ENCODE peak calls at places on chromosomes 13 and 19, in ten cellular contexts. U is ascending aorta, C is AG04449, Z is HFF-Myc, E is astrocyte of the spinal cord, A is HCT116, F is nephron progenitor cell, R is fibroblast of the aortic adventitia, O is endothelial cell, I is NB4. X is an unnamed sample.
A peak's percentile ranks its signal among the peaks of the same experiment; 100 is the strongest.

GRCh38 chr13:41137951-41138350 is 5.3 kb upstream of the KBTBD6 start:
- DNase-seq in U (no peak), C (no peak), Z (no peak), E (peak; percentile 56), A (no peak), F (no peak), R (no peak), O (no peak), I (no peak), X (no peak)

GRCh38 chr19:16062789-16063188 is 13.5 kb upstream of the TPM4 start:
- DNase-seq in U (no peak), C (no peak), Z (no peak), E (no peak), A (no peak), F (peak; percentile 67), R (peak; percentile 39), O (peak; percentile 58), I (peak; percentile 74), X (peak; percentile 74)

GRCh38 chr13:25267715-25268114 is 19.6 kb downstream of the MTMR6 start:
- DNase-seq in U (no peak), C (no peak), Z (no peak), E (no peak), A (no peak), F (no peak), R (peak; percentile 24), O (no peak), I (peak; percentile 44), X (no peak)

GRCh38 chr13:25982908-25983307 is 68.9 kb downstream of the SHISA2 start:
- DNase-seq in U (no peak), C (no peak), Z (no peak), E (no peak), A (no peak), F (no peak), R (no peak), O (no peak), I (no peak), X (no peak)

GRCh38 chr13:96768524-96768923 is 225.8 kb downstream of the OXGR1 start:
- DNase-seq in U (no peak), C (no peak), Z (no peak), E (no peak), A (no peak), F (no peak), R (no peak), O (no peak), I (no peak), X (no peak)

GRCh38 chr19:19529783-19530422 is 1.2 kb downstream of the YJEFN3 start:
- DNase-seq in U (no peak), C (no peak), Z (no peak), E (no peak), A (no peak), F (no peak), R (no peak), O (no peak), I (no peak), X (no peak)

GRCh38 chr13:73201601-73202000 is 142.8 kb downstream of the KLF5 start:
- DNase-seq in U (no peak), C (no peak), Z (no peak), E (no peak), A (no peak), F (no peak), R (no peak), O (no peak), I (no peak), X (no peak)

GRCh38 chr19:2469102-2469914 is 6.6 kb upstream of the GADD45B start:
- DNase-seq in U (no peak), C (no peak), Z (no peak), E (peak; percentile 81), A (peak; percentile 80), F (no peak), R (peak; percentile 66), O (no peak), I (peak; percentile 84), X (no peak)

GRCh38 chr19:57165846-57166245 is 1.4 kb downstream of the DUXA start:
- DNase-seq in U (no peak), C (no peak), Z (no peak), E (no peak), A (no peak), F (no peak), R (no peak), O (no peak), I (no peak), X (no peak)

GRCh38 chr13:113971471-113972231 is 2.2 kb downstream of the C13orf46 start:
- DNase-seq in U (no peak), C (no peak), Z (no peak), E (no peak), A (no peak), F (no peak), R (no peak), O (no peak), I (no peak), X (no peak)

GRCh38 chr19:2695288-2695866 is 7.1 kb downstream of the GNG7 start:
- DNase-seq in U (no peak), C (no peak), Z (no peak), E (no peak), A (no peak), F (no peak), R (no peak), O (peak; percentile 11), I (no peak), X (no peak)

GRCh38 chr19:15159251-15159650 is 41.5 kb downstream of the NOTCH3 start:
- DNase-seq in U (no peak), C (no peak), Z (no peak), E (peak; percentile 26), A (no peak), F (no peak), R (no peak), O (no peak), I (peak; percentile 64), X (no peak)

GRCh38 chr19:4896372-4896771 is 6.3 kb downstream of the ARRDC5 start:
- DNase-seq in U (no peak), C (no peak), Z (no peak), E (no peak), A (no peak), F (no peak), R (peak; percentile 39), O (no peak), I (peak; percentile 57), X (no peak)

GRCh38 chr13:54845351-54845965 is 1816.8 kb downstream of the OLFM4 start:
- DNase-seq in U (no peak), C (no peak), Z (no peak), E (no peak), A (no peak), F (no peak), R (no peak), O (no peak), I (no peak), X (no peak)

GRCh38 chr19:30071871-30072270 is 129.8 kb downstream of the URI1 start:
- DNase-seq in U (no peak), C (no peak), Z (no peak), E (no peak), A (no peak), F (no peak), R (no peak), O (no peak), I (no peak), X (no peak)

GRCh38 chr13:29923554-29924481 is 73.4 kb upstream of the UBL3 start:
- DNase-seq in U (peak; percentile 81), C (peak; percentile 97), Z (peak; percentile 93), E (peak; percentile 99), A (peak; percentile 93), F (no peak), R (peak; percentile 99), O (peak; percentile 51), I (peak; percentile 68), X (peak; percentile 30)

GRCh38 chr13:107250626-107251025 is 682.7 kb upstream of the ARGLU1 start:
- DNase-seq in U (no peak), C (no peak), Z (no peak), E (no peak), A (no peak), F (no peak), R (no peak), O (no peak), I (no peak), X (no peak)

GRCh38 chr19:39470724-39471339 is 9.8 kb upstream of the TIMM50 start:
- DNase-seq in U (no peak), C (no peak), Z (no peak), E (no peak), A (no peak), F (no peak), R (no peak), O (no peak), I (no peak), X (no peak)

GRCh38 chr19:48560095-48560530 is 8.1 kb downstream of the SULT2B1 start:
- DNase-seq in U (no peak), C (no peak), Z (no peak), E (no peak), A (no peak), F (no peak), R (no peak), O (no peak), I (peak; percentile 77), X (no peak)
- TF ChIP-seq CTCF in U (no peak), C (no peak), Z (no peak), E (no peak), A (no peak), F (no peak), R (no peak), O (no peak), I (peak; percentile 57), X (no peak)

GRCh38 chr13:35718084-35718483 is 241.6 kb upstream of the MAB21L1 start:
- DNase-seq in U (no peak), C (no peak), Z (no peak), E (no peak), A (no peak), F (no peak), R (no peak), O (no peak), I (peak; percentile 18), X (no peak)
- TF ChIP-seq CTCF in U (no peak), C (no peak), Z (no peak), E (no peak), A (no peak), F (no peak), R (no peak), O (no peak), I (no peak), X (no peak)

DNA sequence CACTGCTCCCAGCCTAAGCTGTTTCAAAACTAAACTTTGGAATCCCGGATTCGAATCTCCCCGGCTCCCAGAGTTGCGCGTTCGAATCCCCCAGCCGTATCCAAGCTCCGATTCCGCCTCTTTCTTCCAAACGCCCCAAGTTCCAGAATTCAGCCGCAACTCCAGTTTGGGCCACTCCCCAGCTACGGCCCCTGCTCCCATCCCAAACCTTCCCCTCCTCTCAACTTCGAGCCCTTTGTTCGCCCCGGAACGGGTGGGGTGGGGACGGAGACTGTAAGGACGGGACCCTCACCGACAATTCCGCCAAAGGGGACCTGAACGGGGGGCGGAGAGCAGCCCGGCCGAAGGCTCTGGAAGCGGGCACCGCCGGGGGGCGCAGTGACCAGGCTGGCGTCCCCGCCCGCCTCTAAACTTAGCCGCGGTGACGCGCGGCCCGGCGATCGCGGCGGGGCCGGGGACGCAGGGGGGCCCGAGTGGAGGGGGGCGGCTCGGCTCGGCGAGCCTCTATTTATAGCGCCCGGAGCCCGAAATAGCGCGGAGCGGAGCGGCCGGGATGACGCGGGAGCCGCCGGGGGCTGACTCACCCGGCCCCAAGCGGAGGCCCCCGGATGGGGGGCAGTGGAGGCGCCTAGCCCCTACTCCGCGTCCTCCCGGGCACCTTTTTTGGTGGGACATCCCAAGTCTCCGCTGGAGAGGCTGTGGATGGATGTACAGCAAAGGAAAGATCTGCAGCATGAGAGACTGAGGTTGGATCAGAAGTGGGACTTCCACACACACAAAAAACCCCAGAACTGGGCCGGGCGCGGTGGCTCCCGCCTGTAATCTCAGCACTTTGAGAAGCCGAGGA is 4.9 kb upstream of the ERCC1 start:
- DNase-seq in U (no peak), C (no peak), Z (no peak), E (peak; percentile 64), A (no peak), F (peak; percentile 73), R (no peak), O (peak; percentile 62), I (peak; percentile 44), X (no peak)
- TF ChIP-seq CTCF in U (peak; percentile 63), C (peak; percentile 64), Z (peak; percentile 42), E (peak; percentile 61), A (peak; percentile 50), F (peak; percentile 27), R (peak; percentile 42), O (peak; percentile 39), I (peak; percentile 18), X (no peak)

GRCh38 chr13:81379183-81379582 is 1038.3 kb upstream of the SPRY2 start:
- DNase-seq in U (no peak), C (no peak), Z (no peak), E (no peak), A (no peak), F (no peak), R (no peak), O (no peak), I (no peak), X (no peak)
- TF ChIP-seq CTCF in U (no peak), C (no peak), Z (no peak), E (no peak), A (no peak), F (peak; percentile 20), R (no peak), O (peak; percentile 22), I (no peak), X (no peak)